ENCODE peak calls at places on chromosomes 6 and 20, in six cellular contexts. O, K, Y, H, S and G are unnamed samples.
A peak's percentile ranks its signal among the peaks of the same experiment; 100 is the strongest.

GRCh38 chr6:22098623-22099022 is 198.2 kb downstream of the PRL start:
- DNase-seq in K (no peak), Y (no peak), O (no peak), S (no peak), H (no peak), G (no peak)

GRCh38 chr6:27422651-27423332 is 34.2 kb downstream of the ZNF391 start:
- DNase-seq in K (no peak), S (no peak), Y (no peak), O (no peak), H (no peak), G (no peak)

GRCh38 chr20:1987826-1988225 is 6.0 kb downstream of the PDYN start:
- DNase-seq in Y (no peak), O (no peak), S (no peak), K (peak; percentile 16), H (no peak), G (no peak)

GRCh38 chr20:41436679-41437078 is 70.1 kb upstream of the EMILIN3 start:
- DNase-seq in H (no peak), S (no peak), O (peak; percentile 52), K (peak; percentile 48), Y (no peak), G (no peak)

GRCh38 chr6:136511921-136512320 is 38.3 kb downstream of the MAP7 start:
- DNase-seq in K (peak; percentile 12), Y (peak; percentile 11), S (no peak), O (no peak), H (no peak), G (no peak)

GRCh38 chr6:111874030-111874425 is 776 bp upstream of the FYN start:
- DNase-seq in O (peak; percentile 86), Y (no peak), H (peak; percentile 48), S (no peak), K (no peak), G (no peak)

GRCh38 chr20:16556299-16556698 is 16.9 kb downstream of the KIF16B start:
- DNase-seq in H (no peak), K (no peak), S (no peak), O (no peak), Y (no peak), G (no peak)

GRCh38 chr6:129292836-129293235 is 409.9 kb downstream of the LAMA2 start:
- DNase-seq in O (no peak), S (no peak), K (no peak), Y (no peak), H (no peak), G (no peak)

GRCh38 chr20:23133560-23133998 is 47.5 kb upstream of the CD93 start:
- DNase-seq in S (no peak), O (no peak), Y (no peak), K (no peak), H (no peak), G (no peak)

GRCh38 chr6:34240329-34241248 is 3.9 kb downstream of the HMGA1 start:
- DNase-seq in Y (no peak), K (no peak), H (peak; percentile 22), O (no peak), S (no peak), G (no peak)

GRCh38 chr6:140576004-140576555 is 1201.6 kb upstream of the CITED2 start:
- DNase-seq in K (no peak), Y (no peak), S (no peak), H (no peak), O (no peak), G (no peak)

GRCh38 chr20:58475466-58475865 is 39.7 kb downstream of the APCDD1L start:
- DNase-seq in K (no peak), Y (no peak), H (no peak), S (no peak), O (no peak), G (no peak)

GRCh38 chr20:10505320-10506226 is 70.5 kb downstream of the SLX4IP start:
- DNase-seq in O (no peak), Y (peak; percentile 61), K (no peak), H (no peak), S (no peak), G (peak; percentile 70)

GRCh38 chr20:3248167-3248992 is 9.4 kb upstream of the SLC4A11 start:
- DNase-seq in O (peak; percentile 34), K (peak; percentile 18), H (no peak), Y (no peak), S (no peak), G (peak; percentile 39)

GRCh38 chr6:137867685-137868509 is 838 bp downstream of the TNFAIP3 start:
- DNase-seq in Y (peak; percentile 28), H (peak; percentile 54), K (no peak), O (peak; percentile 78), S (no peak), G (no peak)

GRCh38 chr6:127210725-127211124 is 55.9 kb upstream of the RNF146 start:
- DNase-seq in Y (no peak), O (no peak), S (no peak), H (no peak), K (no peak), G (no peak)
- H3K9me3 ChIP-seq in Y (no peaks in the 10 kb centered on the region), O (no peaks in the 10 kb centered on the region), S (no peaks in the 10 kb centered on the region), H (no peaks in the 10 kb centered on the region), K (no peaks in the 10 kb centered on the region), G (no peaks in the 10 kb centered on the region)

GRCh38 chr6:142900467-142900961 is 44.5 kb downstream of the HIVEP2 start:
- DNase-seq in S (no peak), K (peak; percentile 43), H (no peak), Y (no peak), O (no peak), G (no peak)
- H3K4me1 ChIP-seq in S (peaks cover 30% of the 10 kb centered on the region), K (peaks cover 50% of the 10 kb centered on the region), H (no peaks in the 10 kb centered on the region), Y (no peaks in the 10 kb centered on the region), O (peaks cover 93% of the 10 kb centered on the region), G (no peaks in the 10 kb centered on the region)

DNA sequence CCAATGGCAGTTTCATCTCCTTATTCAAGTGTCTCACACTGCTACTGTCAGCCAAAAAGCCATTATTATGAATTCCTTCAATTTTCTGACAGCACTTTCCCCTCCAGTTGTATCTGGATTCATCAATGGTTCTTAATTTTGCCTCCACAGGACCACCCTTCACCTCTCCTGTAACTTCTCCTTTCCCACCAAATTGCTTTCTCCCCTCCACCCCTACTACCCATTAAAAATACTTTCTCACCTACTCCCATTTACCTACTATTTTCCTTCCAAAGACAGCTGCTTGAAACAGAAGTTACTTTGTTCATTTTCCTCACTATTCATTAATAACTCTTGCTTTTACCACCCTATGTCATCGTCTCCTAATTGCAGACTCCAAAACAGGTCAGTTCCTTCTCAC is 29.8 kb downstream of the DEK start:
- DNase-seq in O (no peak), S (no peak), K (no peak), H (no peak), Y (no peak), G (no peak)
- H3K9me3 ChIP-seq in O (no peaks in the 10 kb centered on the region), S (no peaks in the 10 kb centered on the region), K (no peaks in the 10 kb centered on the region), H (no peaks in the 10 kb centered on the region), Y (no peaks in the 10 kb centered on the region), G (peaks cover 3% of the 10 kb centered on the region)

GRCh38 chr20:38840894-38841470 is 35.5 kb downstream of the PPP1R16B start:
- DNase-seq in K (no peak), Y (no peak), S (no peak), O (peak; percentile 39), H (no peak), G (no peak)
- H3K4me1 ChIP-seq in K (no peaks in the 10 kb centered on the region), Y (no peaks in the 10 kb centered on the region), S (no peaks in the 10 kb centered on the region), O (peaks cover 80% of the 10 kb centered on the region), H (no peaks in the 10 kb centered on the region), G (no peaks in the 10 kb centered on the region)

GRCh38 chr6:86529635-86530034 is 407.7 kb upstream of the HTR1E start:
- DNase-seq in Y (no peak), S (no peak), O (no peak), H (no peak), K (no peak), G (no peak)

DNA sequence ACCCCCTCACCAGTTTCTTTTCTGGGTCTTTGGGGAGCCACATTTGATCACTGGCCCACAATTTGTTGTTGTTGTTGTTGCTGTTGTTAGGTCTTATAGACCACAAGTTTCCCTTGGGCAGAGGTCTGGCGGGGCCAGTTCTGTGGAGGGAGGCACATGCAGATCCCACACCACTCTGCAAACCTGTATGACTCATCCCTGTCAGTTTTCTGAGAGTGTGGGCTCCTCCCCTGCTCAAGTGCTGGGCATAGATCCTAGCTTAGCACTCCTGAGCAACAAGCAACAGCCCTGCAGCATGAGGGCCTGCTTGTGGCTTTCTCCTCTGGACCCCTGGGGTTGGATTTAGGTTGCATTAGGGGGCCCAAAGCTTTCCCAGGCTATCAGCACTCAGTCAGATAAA is 411.1 kb upstream of the HTR1E start:
- DNase-seq in Y (no peak), H (no peak), O (no peak), S (no peak), K (no peak), G (peak; percentile 18)
- H3K9me3 ChIP-seq in Y (no peaks in the 10 kb centered on the region), H (no peaks in the 10 kb centered on the region), O (peaks cover 10% of the 10 kb centered on the region), S (peaks cover 5% of the 10 kb centered on the region), K (peaks cover 3% of the 10 kb centered on the region), G (peaks cover 7% of the 10 kb centered on the region)